ENCODE peak calls at places on chromosome 7, in four cellular contexts. J, Z, E and M are unnamed samples.

GRCh38 chr7:129611246-129612111 is at the start of gene NRF1:
- DNase-seq in J (peak; percentile 93), Z (peak; percentile 67), E (peak; percentile 97), M (peak; percentile 62)

GRCh38 chr7:115269486-115269885 is 347.6 kb downstream of the MDFIC start:
- DNase-seq in J (no peak), Z (no peak), E (no peak), M (no peak)

GRCh38 chr7:81447351-81447952 is 322.4 kb downstream of the HGF start:
- DNase-seq in J (peak; percentile 69), Z (no peak), E (no peak), M (peak; percentile 61)

GRCh38 chr7:27640914-27641570 is 21.6 kb downstream of the HIBADH start:
- DNase-seq in J (no peak), Z (peak; percentile 96), E (no peak), M (no peak)

GRCh38 chr7:75608451-75609122 is 116.5 kb downstream of the SPDYE5 start:
- DNase-seq in J (no peak), Z (no peak), E (no peak), M (no peak)

GRCh38 chr7:138895700-138896099 is 85.5 kb downstream of the KIAA1549 start:
- DNase-seq in J (no peak), Z (no peak), E (no peak), M (no peak)

GRCh38 chr7:155935726-155936125 is 123.5 kb upstream of the SHH start:
- DNase-seq in J (no peak), Z (no peak), E (no peak), M (no peak)

GRCh38 chr7:17313175-17313574 is 14.7 kb downstream of the AHR start:
- DNase-seq in J (no peak), Z (no peak), E (no peak), M (no peak)

GRCh38 chr7:150803161-150803860 is 2.7 kb downstream of the TMEM176A start:
- DNase-seq in J (no peak), Z (no peak), E (no peak), M (no peak)

GRCh38 chr7:106117767-106118544 is 5.8 kb upstream of the SYPL1 start:
- DNase-seq in J (no peak), Z (no peak), E (no peak), M (no peak)

GRCh38 chr7:3754488-3755365 is 453.7 kb downstream of the SDK1 start:
- DNase-seq in J (peak; percentile 76), Z (no peak), E (no peak), M (no peak)

GRCh38 chr7:155374276-155375252 is 76.9 kb downstream of the INSIG1 start:
- DNase-seq in J (no peak), Z (no peak), E (no peak), M (no peak)

GRCh38 chr7:150463461-150463860 is 13.0 kb downstream of the GIMAP8 start:
- DNase-seq in J (no peak), Z (no peak), E (no peak), M (no peak)

GRCh38 chr7:29035044-29035740 is 77.1 kb upstream of the TRIL start:
- DNase-seq in J (peak; percentile 77), Z (peak; percentile 92), E (no peak), M (no peak)

GRCh38 chr7:21562385-21562784 is 19.5 kb downstream of the DNAH11 start:
- DNase-seq in J (no peak), Z (no peak), E (no peak), M (no peak)

GRCh38 chr7:112665709-112666108 is 124.5 kb downstream of the TMEM168 start:
- DNase-seq in J (peak; percentile 90), Z (no peak), E (no peak), M (no peak)

GRCh38 chr7:97013025-97013424 is 7.7 kb downstream of the DLX6 start:
- DNase-seq in J (peak; percentile 38), Z (no peak), E (no peak), M (no peak)

GRCh38 chr7:111168182-111168581 is 77.3 kb downstream of the LRRN3 start:
- DNase-seq in J (no peak), Z (no peak), E (no peak), M (peak; percentile 17)

GRCh38 chr7:108348913-108349312 is 107.3 kb downstream of the NRCAM start:
- DNase-seq in J (no peak), Z (peak; percentile 73), E (no peak), M (no peak)

GRCh38 chr7:93011351-93012294 is 106.2 kb downstream of the SAMD9 start:
- DNase-seq in J (no peak), Z (no peak), E (no peak), M (no peak)

GRCh38 chr7:67551027-67551426 is 554.4 kb downstream of the TYW1 start:
- DNase-seq in J (no peak), Z (no peak), E (no peak), M (no peak)

GRCh38 chr7:44477063-44477830 is 13.2 kb downstream of the NUDCD3 start:
- DNase-seq in J (peak; percentile 95), Z (peak; percentile 87), E (peak; percentile 68), M (peak; percentile 64)

GRCh38 chr7:36563706-36564325 is 160.5 kb downstream of the AOAH start:
- DNase-seq in J (no peak), Z (no peak), E (no peak), M (no peak)

GRCh38 chr7:127618042-127618441 is at the start of gene PAX4:
- DNase-seq in J (no peak), Z (no peak), E (no peak), M (no peak)

GRCh38 chr7:1483079-1483478 is 21.1 kb downstream of the INTS1 start:
- DNase-seq in J (no peak), Z (no peak), E (no peak), M (no peak)

GRCh38 chr7:1483536-1484505 is 20.4 kb downstream of the INTS1 start:
- DNase-seq in J (no peak), Z (no peak), E (no peak), M (no peak)

GRCh38 chr7:1485156-1485555 is 19.0 kb downstream of the INTS1 start:
- DNase-seq in J (no peak), Z (no peak), E (no peak), M (no peak)

GRCh38 chr7:1486571-1486970 is 17.6 kb downstream of the INTS1 start:
- DNase-seq in J (no peak), Z (no peak), E (no peak), M (no peak)

DNA sequence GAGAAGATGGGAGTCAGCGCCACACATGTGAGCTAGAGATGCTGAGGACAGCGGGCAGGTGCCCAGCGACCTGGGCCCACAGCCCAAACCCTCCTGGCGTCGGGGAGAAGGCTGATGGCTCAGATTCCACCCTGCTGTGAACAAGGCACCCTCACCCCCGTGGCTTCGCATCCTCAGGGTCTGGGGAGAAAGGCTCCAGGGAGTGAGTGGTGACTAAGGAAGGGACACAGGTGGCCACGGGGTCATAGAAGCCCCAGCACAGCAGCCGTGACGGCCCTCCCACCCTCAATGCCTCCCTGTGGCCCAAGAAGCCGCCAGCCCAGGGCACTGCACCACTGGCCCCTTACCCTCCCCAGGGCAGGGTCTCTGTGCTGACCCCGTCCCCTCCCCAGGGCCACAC is 19.6 kb downstream of the INTS1 start:
- DNase-seq in J (no peak), Z (no peak), E (no peak), M (no peak)
- H3K36me3 ChIP-seq in J (no peaks in the 10 kb centered on the region), Z (peaks cover 8% of the 10 kb centered on the region), E (peaks cover 100% of the 10 kb centered on the region), M (peaks cover 54% of the 10 kb centered on the region)

DNA sequence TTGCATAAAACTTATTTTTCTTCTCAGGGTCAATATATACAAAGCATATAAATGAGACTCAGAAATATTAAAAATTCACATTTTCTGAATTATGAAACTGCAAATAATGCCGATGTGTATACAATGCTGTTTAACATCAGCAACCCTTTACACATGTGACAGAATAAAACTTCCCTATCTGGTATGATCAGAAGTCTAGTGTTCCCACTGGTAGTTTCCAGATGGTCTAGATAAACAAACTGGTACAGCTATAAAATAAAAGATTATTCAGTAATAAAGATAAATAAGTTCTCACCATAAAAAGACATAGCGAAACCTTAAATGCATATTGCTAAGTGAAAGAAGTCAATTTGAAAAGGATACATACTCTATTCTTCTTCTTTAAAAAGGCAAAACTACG is 7.9 kb downstream of the POLR1F start:
- DNase-seq in J (no peak), Z (no peak), E (no peak), M (no peak)
- H3K36me3 ChIP-seq in J (no peaks in the 10 kb centered on the region), Z (peaks cover 40% of the 10 kb centered on the region), E (peaks cover 18% of the 10 kb centered on the region), M (peaks cover 16% of the 10 kb centered on the region)

DNA sequence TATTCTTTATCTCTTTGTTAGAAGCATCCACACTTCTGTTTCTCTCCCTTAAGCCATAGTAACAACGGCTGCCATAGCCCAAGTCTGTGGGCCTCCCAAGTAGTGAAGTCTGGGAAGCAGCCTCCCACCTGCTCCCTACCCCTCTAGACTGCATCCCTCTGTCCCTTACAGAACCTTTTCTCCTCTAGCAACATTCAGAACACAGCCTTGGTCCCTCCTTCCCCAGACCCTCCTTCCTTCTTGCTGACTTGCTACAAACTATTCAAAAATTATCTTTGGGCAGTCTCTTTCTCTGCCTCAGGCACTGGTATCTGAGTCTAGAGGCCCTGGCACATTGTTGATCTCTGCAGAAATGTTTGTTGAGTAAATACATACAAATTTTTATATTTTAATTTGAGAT is 2.3 kb upstream of the NYAP1 start:
- DNase-seq in J (no peak), Z (no peak), E (no peak), M (no peak)
- H3K36me3 ChIP-seq in J (no peaks in the 10 kb centered on the region), Z (no peaks in the 10 kb centered on the region), E (peaks cover 24% of the 10 kb centered on the region), M (no peaks in the 10 kb centered on the region)

GRCh38 chr7:6649241-6649961 is 12.3 kb downstream of the ZNF316 start:
- DNase-seq in J (no peak), Z (no peak), E (no peak), M (no peak)

GRCh38 chr7:6648815-6649104 is 11.6 kb downstream of the ZNF316 start:
- DNase-seq in J (no peak), Z (no peak), E (no peak), M (no peak)

GRCh38 chr7:6647080-6647479 is 10.0 kb downstream of the ZNF316 start:
- DNase-seq in J (no peak), Z (no peak), E (no peak), M (no peak)

GRCh38 chr7:6647541-6647940 is 10.4 kb downstream of the ZNF316 start:
- DNase-seq in J (no peak), Z (no peak), E (no peak), M (no peak)

DNA sequence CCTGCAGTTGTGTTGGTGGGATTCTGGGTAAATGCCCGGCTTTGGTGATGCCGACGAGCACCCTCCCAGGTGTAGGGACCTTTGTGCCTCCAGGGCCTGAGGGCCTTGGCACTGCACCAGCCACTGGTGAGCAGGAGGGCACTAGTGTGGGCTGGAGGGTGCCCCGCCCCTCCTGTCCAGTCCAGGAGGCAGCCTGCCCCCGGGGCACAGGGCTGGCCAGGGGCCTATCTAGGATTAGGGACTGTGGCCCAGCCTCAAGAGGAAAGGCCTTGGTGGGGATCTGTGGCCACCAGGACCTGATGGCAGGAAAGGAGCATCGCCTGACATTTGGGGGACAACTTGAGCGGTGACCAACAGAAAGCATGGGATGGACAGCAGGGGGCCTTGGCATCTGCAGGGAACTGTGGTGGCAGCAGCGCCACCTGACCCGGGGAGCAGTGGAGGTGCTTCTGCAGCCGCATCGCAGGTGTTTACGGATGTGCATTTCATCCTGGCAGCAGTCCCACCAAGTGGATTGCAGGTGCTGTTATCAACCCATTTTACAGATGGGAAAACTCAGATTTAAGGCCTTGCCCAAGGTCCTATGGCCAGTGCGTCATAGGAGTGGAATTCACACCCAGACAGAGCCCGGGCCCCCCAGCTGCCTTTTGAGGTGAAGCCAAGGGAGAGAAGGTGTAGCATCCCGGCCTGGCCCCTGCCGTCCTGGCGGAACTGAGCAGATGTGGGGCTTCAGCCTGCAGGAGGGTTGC is 11.1 kb downstream of the ZNF316 start:
- DNase-seq in J (no peak), Z (no peak), E (no peak), M (no peak)
- H3K36me3 ChIP-seq in J (peaks cover 4% of the 10 kb centered on the region), Z (peaks cover 19% of the 10 kb centered on the region), E (peaks cover 91% of the 10 kb centered on the region), M (peaks cover 47% of the 10 kb centered on the region)